ENCODE peak calls at places on chromosome 1, in ten cellular contexts. H is prostate gland, Y is A549, E is endothelial cell of umbilical vein, T is HepG2, U is upper lobe of left lung, F is esophagus squamous epithelium, O is esophagus muscularis mucosa, Z is breast epithelium, K is HCT116. J is an unnamed sample. For H3K9me3, the result is how much of the 10 kb centered on the place peaks cover.

GRCh38 chr1:165815725-165816124 is 11.7 kb upstream of the UCK2 start:
- DNase-seq in U (no peak), O (no peak), T (no peak), H (no peak), Z (no peak), E (peak), K (no peak), F (no peak), Y (no peak), J (no peak)

GRCh38 chr1:66624412-66625060 is 90.6 kb downstream of the SGIP1 start:
- DNase-seq in O (no peak), Y (no peak), T (no peak), U (no peak), F (no peak), H (no peak), Z (no peak), E (peak), K (no peak), J (no peak)

GRCh38 chr1:155301342-155301841 is at the start of gene PKLR:
- DNase-seq in T (no peak), E (no peak), F (no peak), H (no peak), K (no peak), O (no peak), Y (no peak), U (no peak), Z (no peak), J (no peak)

GRCh38 chr1:200949626-200950025 is 54.9 kb downstream of the INAVA start:
- DNase-seq in U (no peak), K (no peak), T (no peak), E (no peak), F (no peak), O (no peak), Z (no peak), Y (no peak), H (no peak), J (no peak)

GRCh38 chr1:234265861-234266260 is 107.4 kb upstream of the COA6 start:
- DNase-seq in K (no peak), T (peak), Y (no peak), O (no peak), F (no peak), E (no peak), Z (no peak), U (no peak), H (no peak), J (no peak)

GRCh38 chr1:107254306-107254705 is 113.5 kb downstream of the NTNG1 start:
- DNase-seq in E (no peak), Z (no peak), T (no peak), O (no peak), U (no peak), H (no peak), F (no peak), K (no peak), Y (no peak), J (no peak)

GRCh38 chr1:7089485-7089884 is 304.2 kb downstream of the CAMTA1 start:
- DNase-seq in Y (no peak), T (no peak), K (no peak), F (no peak), E (no peak), U (no peak), O (no peak), Z (no peak), H (no peak), J (no peak)

GRCh38 chr1:107862064-107862463 is 102.9 kb downstream of the VAV3 start:
- DNase-seq in K (no peak), Z (no peak), T (no peak), Y (no peak), F (no peak), E (peak), O (no peak), U (no peak), H (no peak), J (no peak)

GRCh38 chr1:67226688-67227087 is 60.4 kb downstream of the IL23R start:
- DNase-seq in Y (no peak), F (no peak), O (no peak), H (no peak), U (no peak), Z (no peak), K (no peak), E (no peak), T (no peak), J (no peak)

GRCh38 chr1:55257958-55258357 is 42.8 kb upstream of the USP24 start:
- DNase-seq in K (no peak), T (no peak), E (no peak), Y (no peak), O (no peak), Z (no peak), F (no peak), U (no peak), H (no peak), J (no peak)

GRCh38 chr1:172823534-172823933 is 164.6 kb downstream of the FASLG start:
- DNase-seq in K (no peak), Z (no peak), U (no peak), H (no peak), O (no peak), T (no peak), Y (no peak), F (no peak), E (no peak), J (no peak)

GRCh38 chr1:222370911-222371717 is 176.8 kb downstream of the HHIPL2 start:
- DNase-seq in H (no peak), Z (no peak), T (no peak), F (no peak), Y (no peak), E (no peak), O (no peak), K (no peak), U (no peak), J (no peak)

GRCh38 chr1:47415728-47416318 is at the start of gene FOXE3:
- DNase-seq in K (no peak), T (no peak), Y (no peak), E (no peak), O (no peak), H (no peak), Z (no peak), U (no peak), F (no peak), J (no peak)

GRCh38 chr1:156298852-156299357 is at the start of gene VHLL:
- DNase-seq in E (no peak), Y (no peak), F (no peak), K (no peak), U (peak), O (no peak), H (no peak), T (no peak), Z (no peak), J (no peak)

GRCh38 chr1:910311-910880 is 13.3 kb upstream of the SAMD11 start:
- DNase-seq in T (no peak), Y (no peak), O (no peak), U (peak), F (no peak), Z (no peak), H (no peak), E (no peak), K (no peak), J (peak)

GRCh38 chr1:38029725-38030511 is 16.7 kb downstream of the POU3F1 start:
- DNase-seq in T (no peak), H (no peak), Y (no peak), E (peak), K (no peak), O (no peak), F (no peak), Z (no peak), U (no peak), J (no peak)

GRCh38 chr1:229636042-229636441 is 10.0 kb downstream of the URB2 start:
- DNase-seq in Z (no peak), U (peak), F (no peak), H (no peak), T (no peak), K (no peak), E (no peak), O (no peak), Y (no peak), J (no peak)

GRCh38 chr1:226534098-226534497 is 14.5 kb upstream of the STUM start:
- DNase-seq in O (no peak), T (no peak), H (no peak), Z (no peak), F (no peak), K (no peak), E (no peak), Y (no peak), U (no peak), J (no peak)

GRCh38 chr1:33424205-33424604 is 6.7 kb downstream of the PHC2 start:
- DNase-seq in U (no peak), K (no peak), F (no peak), O (no peak), Y (no peak), Z (no peak), E (peak), T (no peak), H (no peak), J (no peak)

GRCh38 chr1:63318255-63319068 is 3.9 kb upstream of the FOXD3 start:
- DNase-seq in F (no peak), Y (no peak), H (no peak), E (no peak), O (no peak), T (no peak), K (no peak), Z (no peak), U (no peak), J (no peak)

GRCh38 chr1:5750186-5751170 is 241.7 kb downstream of the NPHP4 start:
- DNase-seq in H (no peak), Y (no peak), E (no peak), T (no peak), O (no peak), K (no peak), F (no peak), Z (no peak), U (peak), J (no peak)

GRCh38 chr1:66951513-66951912 is 26.7 kb downstream of the MIER1 start:
- DNase-seq in E (no peak), K (no peak), T (no peak), Y (no peak), U (no peak), O (no peak), H (no peak), Z (no peak), F (no peak), J (no peak)

GRCh38 chr1:114558548-114558947 is 22.9 kb downstream of the BCAS2 start:
- DNase-seq in F (no peak), E (no peak), K (peak), Z (no peak), Y (peak), O (no peak), T (peak), H (no peak), U (no peak), J (no peak)

GRCh38 chr1:160308451-160309182 is 23.7 kb upstream of the PEX19 start:
- DNase-seq in Z (no peak), H (no peak), O (no peak), E (no peak), K (no peak), Y (no peak), U (no peak), F (no peak), T (no peak), J (no peak)

GRCh38 chr1:173161510-173162221 is 45.5 kb downstream of the TNFSF4 start:
- DNase-seq in H (no peak), F (no peak), Z (no peak), T (no peak), K (peak), E (peak), O (no peak), Y (no peak), U (no peak), J (no peak)

GRCh38 chr1:205287076-205287475 is 34.5 kb downstream of the NUAK2 start:
- DNase-seq in H (no peak), K (no peak), Z (no peak), U (no peak), T (no peak), O (no peak), E (no peak), F (no peak), Y (no peak), J (no peak)

GRCh38 chr1:5297199-5297877 is 642.9 kb downstream of the AJAP1 start:
- DNase-seq in Z (no peak), E (no peak), Y (no peak), O (no peak), U (no peak), T (no peak), H (no peak), F (no peak), K (no peak), J (peak)

GRCh38 chr1:94061513-94062443 is 59.2 kb downstream of the ABCA4 start:
- DNase-seq in Y (peak), U (no peak), F (no peak), K (peak), E (peak), Z (peak), O (no peak), T (peak), H (peak), J (peak)

GRCh38 chr1:176877557-176877956 is 287.0 kb downstream of the ASTN1 start:
- DNase-seq in K (no peak), F (no peak), T (no peak), H (no peak), Y (no peak), Z (no peak), E (no peak), U (no peak), O (no peak), J (no peak)

GRCh38 chr1:153212201-153212600 is 5.2 kb upstream of the PRR9 start:
- DNase-seq in O (no peak), K (no peak), Y (no peak), E (no peak), U (no peak), Z (no peak), H (no peak), F (no peak), T (no peak), J (no peak)

DNA sequence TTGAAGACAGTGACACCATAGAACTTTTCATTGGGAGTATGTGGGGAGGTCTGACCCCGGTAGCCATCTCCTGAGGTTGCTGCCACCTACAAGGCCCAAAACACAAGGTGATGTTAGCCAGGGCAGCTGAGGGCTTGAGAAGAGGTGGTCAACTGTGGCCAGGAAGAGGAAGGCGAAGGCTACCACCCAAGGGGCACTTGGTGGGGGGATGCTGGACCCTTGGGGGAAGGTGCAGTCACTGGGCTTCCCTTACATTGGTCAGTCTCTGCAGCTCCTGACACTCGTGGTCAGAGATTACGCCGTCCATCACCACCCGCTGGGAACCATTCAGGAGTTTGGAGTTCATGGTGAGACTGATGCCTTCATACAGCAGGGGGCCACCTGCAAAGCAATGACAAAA is 12.2 kb upstream of the CLDN19 start:
- DNase-seq in T (no peak), K (no peak), H (no peak), F (no peak), Y (no peak), O (no peak), E (no peak), U (no peak), Z (no peak), J (no peak)
- H3K9me3 ChIP-seq in T (under half), K (under half), H (under half), F (under half), Y (under half), O (under half), E (under half), U (under half), Z (under half), J (under half)

DNA sequence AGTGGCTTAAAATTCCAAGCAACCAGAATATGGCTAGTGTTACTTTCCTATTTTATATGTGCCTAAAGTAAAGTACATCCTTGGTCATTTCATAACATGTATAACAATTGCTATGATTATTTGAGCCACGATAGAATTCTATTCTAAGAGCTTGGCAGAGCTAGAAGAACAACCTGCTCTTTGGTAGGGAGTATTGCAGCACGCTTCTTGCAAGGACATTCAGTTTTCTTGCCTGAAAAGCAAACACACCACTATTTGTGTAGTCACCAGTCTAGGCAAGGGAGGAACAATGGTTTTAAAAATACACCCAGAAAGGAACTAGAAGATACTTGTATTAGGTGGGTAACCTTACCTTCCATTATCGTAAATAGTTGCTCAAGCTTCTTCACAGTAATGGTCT is 51.5 kb downstream of the CNST start:
- DNase-seq in T (no peak), H (peak), E (no peak), K (no peak), Y (no peak), F (no peak), Z (no peak), O (no peak), U (no peak), J (no peak)
- TF ChIP-seq POLR2A in T (no peak), H (no peak), E (no peak), K (no peak), Y (no peak), F (no peak), Z (no peak), O (no peak), U (no peak), J (no peak)

GRCh38 chr1:228107636-228108035 is 1.5 kb downstream of the MRPL55 start:
- DNase-seq in K (no peak), Y (no peak), E (no peak), H (no peak), F (no peak), T (no peak), U (peak), Z (no peak), O (no peak), J (no peak)
- H3K4me3 ChIP-seq in K (peak), Y (no peak), E (no peak), H (no peak), F (no peak), T (no peak), U (no peak), Z (no peak), O (no peak), J (no peak)

DNA sequence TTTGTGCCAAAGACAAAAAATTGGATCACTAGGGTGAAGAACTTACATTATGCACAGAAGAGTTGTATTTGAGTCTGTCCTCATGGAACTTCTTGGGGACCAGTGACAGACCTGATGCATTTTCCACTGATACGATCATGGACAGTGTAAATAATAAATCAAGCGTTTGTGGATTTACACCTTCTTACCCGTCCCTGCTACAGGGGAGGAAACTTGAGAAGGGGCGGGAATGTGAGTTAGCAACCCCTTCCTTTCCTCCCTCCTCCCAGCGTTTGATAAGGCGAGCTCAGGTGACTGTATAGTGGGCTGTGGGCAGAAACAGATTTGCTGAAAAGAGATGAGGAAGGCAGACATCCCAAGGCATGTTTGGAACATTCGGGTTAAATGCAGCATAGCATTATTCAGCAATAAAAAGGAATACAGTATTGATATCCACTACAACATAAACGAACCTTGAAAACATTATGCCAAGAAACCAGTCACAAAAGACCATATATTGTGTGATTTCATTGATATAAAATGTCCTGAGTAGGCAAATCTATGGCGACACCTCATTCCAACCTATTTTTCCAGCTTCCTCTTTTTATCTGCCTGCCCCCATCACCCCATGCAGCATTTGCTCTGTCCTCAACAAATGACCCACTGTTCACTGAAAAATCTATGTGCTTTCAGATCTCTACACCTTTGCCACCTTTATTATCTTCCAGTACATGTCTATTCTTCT is 128.7 kb downstream of the ZZZ3 start:
- DNase-seq in F (no peak), Z (no peak), Y (no peak), K (no peak), H (no peak), T (no peak), O (no peak), E (no peak), U (no peak), J (no peak)
- H3K9me3 ChIP-seq in F (under half), Z (under half), Y (under half), K (under half), H (under half), T (under half), O (under half), E (under half), U (under half), J (under half)

J was measured in tibial nerve.